ENCODE peak calls at places on chromosomes 6 and 20, in nine cellular contexts. S is upper lobe of right lung; H is A673; D is MM.1S; Y is H1; L is GM23248; E is RWPE2; Q is CD8-positive, alpha-beta T cell; N is neural progenitor cell. A is an unnamed sample.
A peak's percentile ranks its signal among the peaks of the same experiment; 100 is the strongest.

GRCh38 chr20:23023621-23024187 is 11.4 kb upstream of the SSTR4 start:
- DNase-seq in Y (no peak), E (peak; percentile 6), S (no peak), Q (no peak), N (no peak), H (no peak), L (no peak), D (no peak), A (no peak)

GRCh38 chr6:99189823-99190721 is 159.4 kb downstream of the FAXC start:
- DNase-seq in Y (no peak), H (no peak), Q (no peak), S (no peak), D (peak; percentile 9), N (no peak), L (no peak), E (no peak), A (no peak)

GRCh38 chr20:32510601-32511357 is 74.4 kb downstream of the NOL4L start:
- DNase-seq in L (no peak), E (peak; percentile 74), D (no peak), Q (no peak), H (no peak), N (no peak), S (no peak), Y (no peak), A (no peak)

GRCh38 chr20:32920530-32921298 is 62.0 kb downstream of the EFCAB8 start:
- DNase-seq in S (no peak), D (no peak), Y (no peak), E (peak; percentile 59), H (no peak), L (no peak), N (no peak), Q (no peak), A (peak; percentile 22)

GRCh38 chr6:11166948-11167347 is 55.4 kb upstream of the ERVFRD-1 start:
- DNase-seq in Q (no peak), L (no peak), N (no peak), H (no peak), D (no peak), Y (no peak), E (no peak), S (no peak), A (no peak)

GRCh38 chr6:168939771-168940170 is 313.9 kb downstream of the THBS2 start:
- DNase-seq in H (peak; percentile 59), S (no peak), Y (no peak), D (no peak), Q (no peak), N (no peak), E (no peak), L (no peak), A (no peak)

GRCh38 chr20:51412333-51412761 is 130.2 kb downstream of the NFATC2 start:
- DNase-seq in L (peak; percentile 71), E (peak; percentile 76), Y (no peak), Q (no peak), N (no peak), D (no peak), H (peak; percentile 54), S (no peak), A (no peak)

GRCh38 chr20:52972965-52973819 is 1.0 kb downstream of the TSHZ2 start:
- DNase-seq in E (peak; percentile 78), H (no peak), L (peak; percentile 56), S (no peak), Q (no peak), Y (no peak), N (peak; percentile 60), D (peak; percentile 20), A (no peak)

DNA sequence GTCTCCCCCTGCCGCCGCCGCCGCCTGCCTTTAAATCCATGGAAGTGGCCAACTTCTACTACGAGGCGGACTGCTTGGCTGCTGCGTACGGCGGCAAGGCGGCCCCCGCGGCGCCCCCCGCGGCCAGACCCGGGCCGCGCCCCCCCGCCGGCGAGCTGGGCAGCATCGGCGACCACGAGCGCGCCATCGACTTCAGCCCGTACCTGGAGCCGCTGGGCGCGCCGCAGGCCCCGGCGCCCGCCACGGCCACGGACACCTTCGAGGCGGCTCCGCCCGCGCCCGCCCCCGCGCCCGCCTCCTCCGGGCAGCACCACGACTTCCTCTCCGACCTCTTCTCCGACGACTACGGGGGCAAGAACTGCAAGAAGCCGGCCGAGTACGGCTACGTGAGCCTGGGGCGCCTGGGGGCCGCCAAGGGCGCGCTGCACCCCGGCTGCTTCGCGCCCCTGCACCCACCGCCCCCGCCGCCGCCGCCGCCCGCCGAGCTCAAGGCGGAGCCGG is 485 bp downstream of the CEBPB start:
- DNase-seq in H (peak; percentile 72), E (peak; percentile 91), Y (no peak), L (peak; percentile 79), N (no peak), D (peak; percentile 61), S (peak; percentile 92), Q (peak; percentile 54), A (no peak)
- H3K4me3 ChIP-seq in H (peak overlapping the region; percentile 97), E (peak overlapping the region; percentile 92), Y (peak overlapping the region; percentile 95), L (peak overlapping the region; percentile 92), N (peak overlapping the region; percentile 89), D (peak overlapping the region; percentile 78), S (peak overlapping the region; percentile 87), Q (peak overlapping the region; percentile 82), A (peak overlapping the region; percentile 100)

GRCh38 chr6:96702626-96703025 is 134.7 kb downstream of the GPR63 start:
- DNase-seq in Y (no peak), L (no peak), H (peak; percentile 81), E (no peak), N (no peak), Q (no peak), S (no peak), D (no peak), A (no peak)

GRCh38 chr6:96704713-96705112 is 132.6 kb downstream of the GPR63 start:
- DNase-seq in S (no peak), E (no peak), N (no peak), Q (no peak), D (no peak), H (peak; percentile 31), Y (no peak), L (no peak), A (no peak)

GRCh38 chr6:96700931-96701330 is 136.3 kb downstream of the GPR63 start:
- DNase-seq in L (no peak), Q (no peak), S (no peak), H (peak; percentile 4), Y (no peak), N (no peak), E (no peak), D (no peak), A (no peak)
- H3K27ac ChIP-seq in L (no peak overlapping the region), Q (no peak overlapping the region), S (no peak overlapping the region), H (no peak overlapping the region), Y (no peak overlapping the region), N (no peak overlapping the region), E (no peak overlapping the region), D (no peak overlapping the region), A (no peak overlapping the region)

GRCh38 chr6:43636312-43636667 is 650 bp downstream of the MAD2L1BP start:
- DNase-seq in D (no peak), E (no peak), L (peak; percentile 54), Y (no peak), S (no peak), N (no peak), H (no peak), Q (no peak), A (no peak)

GRCh38 chr6:43629505-43630300 is 639 bp upstream of the GTPBP2 start:
- DNase-seq in H (peak; percentile 99), Y (peak; percentile 91), D (peak; percentile 98), S (peak; percentile 96), Q (peak; percentile 73), E (peak; percentile 96), L (peak; percentile 98), N (peak; percentile 96), A (peak; percentile 98)

GRCh38 chr6:43630980-43631619 is 2.0 kb upstream of the GTPBP2 start:
- DNase-seq in S (no peak), L (no peak), Y (no peak), D (no peak), N (no peak), Q (no peak), E (no peak), H (no peak), A (no peak)

GRCh38 chr6:43635387-43636311 is at the start of gene MAD2L1BP:
- DNase-seq in S (peak; percentile 93), Q (peak; percentile 83), N (peak; percentile 84), E (peak; percentile 73), D (peak; percentile 85), Y (peak; percentile 33), H (peak; percentile 93), L (peak; percentile 85), A (peak; percentile 77)

DNA sequence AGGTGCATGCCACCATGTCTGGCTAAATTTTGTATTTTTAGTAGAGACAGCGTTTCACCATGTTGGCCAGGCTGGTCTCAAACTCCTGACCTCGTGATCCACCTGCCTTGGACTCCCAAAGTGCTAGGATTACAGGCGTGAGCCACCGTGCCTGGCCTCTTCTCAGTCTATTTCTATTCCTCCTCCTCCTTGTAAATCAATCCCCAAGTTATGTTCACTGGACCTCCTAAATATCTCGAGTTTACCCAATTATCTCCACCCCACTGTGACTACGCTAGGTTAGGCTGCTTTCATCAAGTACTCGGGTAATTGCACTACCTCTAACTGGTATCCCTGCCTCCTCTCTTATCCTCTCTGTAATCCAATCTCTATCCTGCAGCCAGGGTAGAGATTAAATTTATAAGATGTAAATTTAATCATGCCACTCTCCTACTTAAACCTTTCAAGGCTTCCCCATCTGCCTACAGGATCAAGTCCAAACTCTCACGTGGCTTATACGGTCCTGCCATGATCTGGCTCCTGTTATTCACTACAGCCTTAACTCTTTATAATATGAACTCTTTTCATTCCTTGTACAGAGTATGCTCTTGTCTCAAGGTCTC is 837 bp upstream of the MAD2L1BP start:
- DNase-seq in D (no peak), S (no peak), Y (no peak), L (no peak), Q (no peak), H (no peak), E (no peak), N (no peak), A (no peak)
- H3K4me3 ChIP-seq in D (no peak overlapping the region), S (peak overlapping the region; percentile 78), Y (no peak overlapping the region), L (no peak overlapping the region), Q (peak overlapping the region; percentile 96), H (no peak overlapping the region), E (no peak overlapping the region), N (no peak overlapping the region), A (no peak overlapping the region)

GRCh38 chr6:28217890-28218289 is 7.2 kb upstream of the ZSCAN9 start:
- DNase-seq in N (no peak), D (no peak), H (no peak), Q (no peak), L (no peak), Y (no peak), E (no peak), S (no peak), A (no peak)

GRCh38 chr6:28215425-28215824 is 9.7 kb upstream of the ZSCAN9 start:
- DNase-seq in E (no peak), L (peak; percentile 29), D (no peak), Y (no peak), S (no peak), N (no peak), H (peak; percentile 66), Q (no peak), A (no peak)

GRCh38 chr6:28220164-28221133 is 4.6 kb upstream of the ZSCAN9 start:
- DNase-seq in H (no peak), N (no peak), Y (no peak), E (no peak), D (no peak), L (no peak), Q (no peak), S (no peak), A (no peak)

GRCh38 chr6:28213213-28213523 is 11.9 kb upstream of the ZSCAN9 start:
- DNase-seq in H (no peak), E (no peak), D (no peak), Q (no peak), L (no peak), Y (no peak), S (no peak), N (no peak), A (peak; percentile 9)

DNA sequence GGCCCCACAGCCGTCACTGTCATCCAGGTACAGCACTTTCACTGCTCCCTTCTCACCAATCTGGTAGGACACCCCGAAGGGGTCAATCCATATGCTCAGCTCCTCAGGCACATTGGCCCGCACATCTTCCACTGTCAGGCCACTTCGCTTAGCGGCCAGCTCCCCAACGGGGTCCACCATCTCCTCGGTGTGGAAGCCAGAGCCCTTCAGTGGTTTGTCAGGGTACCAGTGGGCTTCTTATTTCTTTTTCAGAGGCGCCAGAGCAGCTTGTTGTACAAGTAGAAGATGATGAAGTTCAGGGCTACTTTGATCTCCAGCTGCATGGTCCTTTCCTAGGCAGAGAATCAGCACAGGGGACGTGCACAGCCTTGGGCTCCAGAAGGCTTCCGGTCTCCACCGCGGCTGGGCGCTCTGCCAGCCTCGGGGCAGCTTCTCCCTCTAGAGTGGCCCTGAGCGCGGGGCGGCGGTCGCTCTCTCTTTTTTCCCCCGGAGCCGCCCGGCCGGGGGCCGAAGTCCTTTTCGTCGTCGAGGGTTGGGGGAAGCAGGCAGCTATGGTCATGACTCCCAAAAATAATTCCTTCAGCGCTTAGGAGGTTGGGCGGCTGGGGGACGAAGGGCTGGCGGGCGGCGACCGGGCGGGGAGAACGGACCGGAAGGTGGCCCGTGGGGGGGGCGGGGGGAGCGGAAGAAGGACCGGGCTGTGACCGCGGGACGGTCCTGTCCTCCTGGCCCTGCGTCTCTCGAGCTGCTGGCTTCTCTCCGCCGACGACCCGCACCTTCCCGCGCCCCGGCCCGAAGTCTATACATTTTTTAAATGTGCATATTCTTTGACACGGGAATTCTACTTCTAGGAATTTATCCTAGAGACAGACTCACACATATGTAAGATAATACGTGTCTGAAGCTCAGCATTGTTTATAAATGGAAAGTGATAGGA is 6.5 kb upstream of the ZSCAN9 start:
- DNase-seq in E (no peak), H (peak; percentile 75), Q (no peak), L (peak; percentile 66), D (peak; percentile 49), S (peak; percentile 93), N (peak; percentile 69), Y (no peak), A (peak; percentile 83)
- H3K27ac ChIP-seq in E (peak overlapping the region; percentile 34), H (peak overlapping the region; percentile 36), Q (no peak overlapping the region), L (no peak overlapping the region), D (no peak overlapping the region), S (peak overlapping the region; percentile 61), N (no peak overlapping the region), Y (no peak overlapping the region), A (peak overlapping the region; percentile 83)

A was measured in SJSA1.